ENCODE peak calls at places on chromosomes 2 and 18, in four cellular contexts. P is CD8-positive, alpha-beta memory T cell; O is SK-N-SH; Q is left ventricle myocardium inferior. D is an unnamed sample.

GRCh38 chr2:8680931-8681760 is 710 bp upstream of the ID2 start:
- DNase-seq in P (peak; percentile 82), O (peak; percentile 61), Q (peak; percentile 53), D (peak; percentile 58)

GRCh38 chr18:40983835-40984234 is 971.2 kb upstream of the PIK3C3 start:
- DNase-seq in P (no peak), O (no peak), Q (no peak), D (no peak)

GRCh38 chr18:79753391-79753851 is 44.3 kb upstream of the KCNG2 start:
- DNase-seq in P (peak; percentile 37), O (no peak), Q (no peak), D (no peak)

GRCh38 chr18:62453864-62454263 is 69.0 kb upstream of the ZCCHC2 start:
- DNase-seq in P (no peak), O (no peak), Q (no peak), D (no peak)

GRCh38 chr18:36887864-36888263 is 58.9 kb downstream of the KIAA1328 start:
- DNase-seq in P (no peak), O (no peak), Q (no peak), D (no peak)

GRCh38 chr2:162025121-162025911 is 48.7 kb downstream of the DPP4 start:
- DNase-seq in P (no peak), O (no peak), Q (no peak), D (no peak)

GRCh38 chr2:32559136-32559535 is 68.7 kb upstream of the TTC27 start:
- DNase-seq in P (no peak), O (no peak), Q (no peak), D (no peak)

GRCh38 chr2:235812185-235812670 is 318.4 kb downstream of the AGAP1 start:
- DNase-seq in P (no peak), O (no peak), Q (no peak), D (no peak)

GRCh38 chr2:216001612-216002215 is 11.6 kb downstream of the MREG start:
- DNase-seq in P (no peak), O (no peak), Q (no peak), D (no peak)

GRCh38 chr2:157741819-157742484 is 113.3 kb upstream of the ACVR1C start:
- DNase-seq in P (no peak), O (no peak), Q (no peak), D (no peak)

GRCh38 chr2:218033590-218034496 is 31.0 kb upstream of the TNS1 start:
- DNase-seq in P (peak; percentile 45), O (no peak), Q (no peak), D (no peak)

GRCh38 chr2:56130463-56131070 is 53.2 kb upstream of the CCDC85A start:
- DNase-seq in P (no peak), O (peak; percentile 16), Q (no peak), D (no peak)

GRCh38 chr2:120419073-120419472 is 73.1 kb downstream of the INHBB start:
- DNase-seq in P (no peak), O (no peak), Q (peak; percentile 59), D (no peak)

GRCh38 chr18:13137041-13137938 is 81.3 kb upstream of the LDLRAD4 start:
- DNase-seq in P (peak; percentile 64), O (peak; percentile 70), Q (peak; percentile 36), D (no peak)

GRCh38 chr18:13139885-13140450 is 78.6 kb upstream of the LDLRAD4 start:
- DNase-seq in P (no peak), O (no peak), Q (no peak), D (no peak)

GRCh38 chr18:13136689-13137040 is 81.9 kb upstream of the LDLRAD4 start:
- DNase-seq in P (no peak), O (peak; percentile 82), Q (peak; percentile 43), D (no peak)

GRCh38 chr18:13137939-13138821 is 80.4 kb upstream of the LDLRAD4 start:
- DNase-seq in P (peak; percentile 84), O (no peak), Q (peak; percentile 44), D (no peak)

GRCh38 chr18:13138822-13139139 is 79.8 kb upstream of the LDLRAD4 start:
- DNase-seq in P (no peak), O (no peak), Q (no peak), D (no peak)
- H3K27ac ChIP-seq in P (no peak overlapping the region), O (no peak overlapping the region), Q (no peak overlapping the region), D (no peak overlapping the region)

DNA sequence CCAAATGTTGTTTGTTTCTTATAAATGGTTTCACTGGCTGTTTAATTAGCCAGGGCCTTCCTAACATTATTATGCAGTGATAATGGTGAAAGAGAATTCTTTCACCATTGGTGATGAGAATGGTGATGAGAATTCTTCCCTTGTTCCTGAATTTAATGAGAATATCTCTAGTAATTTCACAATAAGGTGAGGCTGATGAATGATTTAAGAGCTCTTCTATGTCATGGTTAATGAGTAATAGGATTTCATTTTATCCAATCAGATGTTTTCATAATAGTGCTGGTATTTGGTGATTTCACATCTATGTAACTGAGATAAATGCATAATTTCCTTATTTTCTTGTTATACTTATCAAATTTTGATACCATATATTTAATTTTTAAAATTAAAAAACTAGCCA is 535.7 kb upstream of the ZEB2 start:
- DNase-seq in P (no peak), O (no peak), Q (no peak), D (no peak)
- H3K9me3 ChIP-seq in P (no peaks in the 10 kb centered on the region), O (peaks cover 5% of the 10 kb centered on the region), Q (no peaks in the 10 kb centered on the region), D (no peaks in the 10 kb centered on the region)

DNA sequence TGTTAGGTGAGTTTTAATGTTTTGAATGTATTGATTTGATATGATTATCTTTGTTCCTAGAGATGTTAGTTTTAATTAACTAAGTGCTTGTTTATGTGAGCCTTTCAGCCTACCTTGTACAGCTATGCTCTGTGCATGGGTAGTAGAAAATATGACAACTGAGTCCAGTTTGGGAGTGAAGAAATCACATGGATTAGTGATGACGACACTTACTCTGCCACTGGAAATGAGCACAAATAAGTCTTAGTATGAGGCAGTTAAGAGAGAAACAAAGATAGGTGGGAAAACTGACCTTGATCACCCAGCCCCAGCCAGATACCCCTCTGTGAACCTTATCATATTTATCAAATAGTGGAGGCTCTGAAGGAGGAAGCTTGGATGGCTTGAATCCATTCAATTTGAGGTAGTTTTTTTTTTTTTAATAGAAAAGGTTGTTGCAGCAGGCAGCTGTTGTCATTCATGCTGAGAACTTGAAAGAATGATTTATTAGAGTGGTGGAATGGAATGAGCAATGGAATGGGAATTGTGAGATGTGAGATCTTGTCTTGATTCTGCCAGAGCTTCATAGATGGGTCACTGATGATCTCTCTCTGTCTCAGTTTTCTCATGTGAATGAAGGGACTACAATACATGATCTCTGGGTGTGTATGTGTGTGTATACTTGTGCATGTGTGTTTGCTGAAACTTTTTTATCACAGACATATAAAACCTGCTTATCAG is 96.4 kb downstream of the MAP3K20 start:
- DNase-seq in P (no peak), O (no peak), Q (no peak), D (no peak)
- H3K27ac ChIP-seq in P (no peak overlapping the region), O (peak overlapping the region; percentile 50), Q (peak overlapping the region; percentile 17), D (no peak overlapping the region)

GRCh38 chr2:220550995-220551702 is 923.7 kb downstream of the SLC4A3 start:
- DNase-seq in P (no peak), O (no peak), Q (no peak), D (no peak)
- H3K9me3 ChIP-seq in P (no peaks in the 10 kb centered on the region), O (no peaks in the 10 kb centered on the region), Q (no peaks in the 10 kb centered on the region), D (no peaks in the 10 kb centered on the region)